ENCODE peak calls at places on chromosomes 2 and 18, in six cellular contexts. One of them, this sample, is unnamed.

GRCh38 chr2:11540996-11541692 is 7.3 kb downstream of the GREB1 start:
- DNase-seq in naive thymus-derived CD4-positive, alpha-beta T cell: no peak
- DNase-seq in mesenchymal stem cell: no peak
- DNase-seq in fibroblast of lung: no peak
- DNase-seq in effector memory CD4-positive, alpha-beta T cell: no peak
- DNase-seq in thoracic aorta: no peak
- DNase-seq in this sample: no peak

GRCh38 chr2:111058264-111058663 is 62.5 kb upstream of the BCL2L11 start:
- DNase-seq in fibroblast of lung: no peak
- DNase-seq in effector memory CD4-positive, alpha-beta T cell: no peak
- DNase-seq in naive thymus-derived CD4-positive, alpha-beta T cell: no peak
- DNase-seq in thoracic aorta: no peak
- DNase-seq in mesenchymal stem cell: no peak
- DNase-seq in this sample: no peak

GRCh38 chr2:70003093-70003830 is 41.8 kb upstream of the ASPRV1 start:
- DNase-seq in naive thymus-derived CD4-positive, alpha-beta T cell: no peak
- DNase-seq in fibroblast of lung: no peak
- DNase-seq in mesenchymal stem cell: no peak
- DNase-seq in effector memory CD4-positive, alpha-beta T cell: no peak
- DNase-seq in thoracic aorta: no peak
- DNase-seq in this sample: no peak

GRCh38 chr2:144625216-144626010 is 105.5 kb upstream of the ZEB2 start:
- DNase-seq in fibroblast of lung: no peak
- DNase-seq in naive thymus-derived CD4-positive, alpha-beta T cell: no peak
- DNase-seq in thoracic aorta: no peak
- DNase-seq in mesenchymal stem cell: no peak
- DNase-seq in effector memory CD4-positive, alpha-beta T cell: no peak
- DNase-seq in this sample: no peak

GRCh38 chr2:27212626-27213471 is 781 bp upstream of the SLC5A6 start:
- DNase-seq in mesenchymal stem cell: peak; percentile 92
- DNase-seq in fibroblast of lung: peak; percentile 74
- DNase-seq in effector memory CD4-positive, alpha-beta T cell: peak; percentile 38
- DNase-seq in naive thymus-derived CD4-positive, alpha-beta T cell: no peak
- DNase-seq in thoracic aorta: no peak
- DNase-seq in this sample: peak; percentile 36

GRCh38 chr18:38811209-38811608 is 1245.6 kb upstream of the CELF4 start:
- DNase-seq in effector memory CD4-positive, alpha-beta T cell: no peak
- DNase-seq in naive thymus-derived CD4-positive, alpha-beta T cell: no peak
- DNase-seq in fibroblast of lung: no peak
- DNase-seq in mesenchymal stem cell: no peak
- DNase-seq in thoracic aorta: no peak
- DNase-seq in this sample: no peak

GRCh38 chr18:22166070-22166972 is 3.1 kb upstream of the GATA6 start:
- DNase-seq in thoracic aorta: peak; percentile 61
- DNase-seq in naive thymus-derived CD4-positive, alpha-beta T cell: no peak
- DNase-seq in fibroblast of lung: peak; percentile 47
- DNase-seq in mesenchymal stem cell: peak; percentile 36
- DNase-seq in effector memory CD4-positive, alpha-beta T cell: no peak
- DNase-seq in this sample: no peak

GRCh38 chr2:74304332-74305148 is 38.7 kb downstream of the SLC4A5 start:
- DNase-seq in naive thymus-derived CD4-positive, alpha-beta T cell: no peak
- DNase-seq in mesenchymal stem cell: no peak
- DNase-seq in fibroblast of lung: no peak
- DNase-seq in thoracic aorta: no peak
- DNase-seq in effector memory CD4-positive, alpha-beta T cell: no peak
- DNase-seq in this sample: no peak

GRCh38 chr18:6414723-6415362 is at the start of gene L3MBTL4:
- DNase-seq in fibroblast of lung: no peak
- DNase-seq in thoracic aorta: no peak
- DNase-seq in effector memory CD4-positive, alpha-beta T cell: no peak
- DNase-seq in naive thymus-derived CD4-positive, alpha-beta T cell: peak; percentile 8
- DNase-seq in mesenchymal stem cell: no peak
- DNase-seq in this sample: no peak

GRCh38 chr2:69223759-69224494 is 163.1 kb downstream of the GFPT1 start:
- DNase-seq in effector memory CD4-positive, alpha-beta T cell: no peak
- DNase-seq in thoracic aorta: no peak
- DNase-seq in fibroblast of lung: no peak
- DNase-seq in mesenchymal stem cell: no peak
- DNase-seq in naive thymus-derived CD4-positive, alpha-beta T cell: no peak
- DNase-seq in this sample: no peak

GRCh38 chr2:54377901-54378493 is 78.1 kb upstream of the SPTBN1 start:
- DNase-seq in naive thymus-derived CD4-positive, alpha-beta T cell: no peak
- DNase-seq in effector memory CD4-positive, alpha-beta T cell: no peak
- DNase-seq in fibroblast of lung: no peak
- DNase-seq in mesenchymal stem cell: no peak
- DNase-seq in thoracic aorta: no peak
- DNase-seq in this sample: no peak

GRCh38 chr2:47506024-47506423 is 103.1 kb downstream of the MSH2 start:
- DNase-seq in mesenchymal stem cell: no peak
- DNase-seq in effector memory CD4-positive, alpha-beta T cell: no peak
- DNase-seq in thoracic aorta: no peak
- DNase-seq in naive thymus-derived CD4-positive, alpha-beta T cell: no peak
- DNase-seq in fibroblast of lung: no peak
- DNase-seq in this sample: no peak

GRCh38 chr2:154455201-154455600 is 243.3 kb upstream of the KCNJ3 start:
- DNase-seq in effector memory CD4-positive, alpha-beta T cell: no peak
- DNase-seq in fibroblast of lung: peak; percentile 27
- DNase-seq in thoracic aorta: no peak
- DNase-seq in mesenchymal stem cell: no peak
- DNase-seq in naive thymus-derived CD4-positive, alpha-beta T cell: no peak
- DNase-seq in this sample: no peak

DNA sequence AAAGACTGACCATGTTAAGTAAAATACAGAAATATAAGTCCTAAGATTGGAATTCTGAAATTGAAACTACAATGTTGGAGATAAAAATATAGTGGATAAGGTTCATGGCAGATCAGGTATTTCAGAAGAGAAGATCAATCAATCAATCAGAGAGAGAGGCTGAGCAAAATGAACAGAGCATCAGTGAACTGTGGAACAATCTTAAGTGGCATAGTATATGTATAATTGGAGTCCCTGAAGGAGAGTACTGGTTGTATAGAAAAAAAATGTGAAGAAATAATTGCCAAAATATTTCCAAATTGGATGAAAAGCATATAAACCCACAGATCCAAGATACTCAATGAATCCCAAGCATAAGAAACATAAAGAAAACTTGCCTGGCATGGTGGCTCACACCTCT is 35.0 kb downstream of the ASB18 start:
- DNase-seq in fibroblast of lung: no peak
- DNase-seq in mesenchymal stem cell: peak; percentile 1
- DNase-seq in effector memory CD4-positive, alpha-beta T cell: no peak
- DNase-seq in naive thymus-derived CD4-positive, alpha-beta T cell: no peak
- DNase-seq in thoracic aorta: no peak
- DNase-seq in this sample: no peak
- H3K9me3 ChIP-seq in fibroblast of lung: no peaks in the 10 kb centered on the region
- H3K9me3 ChIP-seq in mesenchymal stem cell: peaks cover 64% of the 10 kb centered on the region
- H3K9me3 ChIP-seq in effector memory CD4-positive, alpha-beta T cell: peaks cover 6% of the 10 kb centered on the region
- H3K9me3 ChIP-seq in naive thymus-derived CD4-positive, alpha-beta T cell: no peaks in the 10 kb centered on the region
- H3K9me3 ChIP-seq in thoracic aorta: peaks cover 17% of the 10 kb centered on the region
- H3K9me3 ChIP-seq in this sample: no peaks in the 10 kb centered on the region

GRCh38 chr2:89781962-89782361 is 1090.5 kb downstream of the RPIA start:
- DNase-seq in effector memory CD4-positive, alpha-beta T cell: no peak
- DNase-seq in naive thymus-derived CD4-positive, alpha-beta T cell: no peak
- DNase-seq in mesenchymal stem cell: no peak
- DNase-seq in thoracic aorta: no peak
- DNase-seq in fibroblast of lung: no peak
- DNase-seq in this sample: no peak
- H3K9me3 ChIP-seq in effector memory CD4-positive, alpha-beta T cell: no peaks in the 10 kb centered on the region
- H3K9me3 ChIP-seq in naive thymus-derived CD4-positive, alpha-beta T cell: peaks cover 26% of the 10 kb centered on the region
- H3K9me3 ChIP-seq in mesenchymal stem cell: peaks cover 93% of the 10 kb centered on the region
- H3K9me3 ChIP-seq in thoracic aorta: peaks cover 9% of the 10 kb centered on the region
- H3K9me3 ChIP-seq in fibroblast of lung: peaks cover 1% of the 10 kb centered on the region
- H3K9me3 ChIP-seq in this sample: peaks cover 11% of the 10 kb centered on the region

GRCh38 chr2:13335862-13336535 is 619.3 kb downstream of the TRIB2 start:
- DNase-seq in naive thymus-derived CD4-positive, alpha-beta T cell: no peak
- DNase-seq in fibroblast of lung: no peak
- DNase-seq in effector memory CD4-positive, alpha-beta T cell: no peak
- DNase-seq in thoracic aorta: no peak
- DNase-seq in mesenchymal stem cell: no peak
- DNase-seq in this sample: no peak

GRCh38 chr2:13334545-13334944 is 617.8 kb downstream of the TRIB2 start:
- DNase-seq in mesenchymal stem cell: no peak
- DNase-seq in effector memory CD4-positive, alpha-beta T cell: no peak
- DNase-seq in fibroblast of lung: no peak
- DNase-seq in thoracic aorta: no peak
- DNase-seq in naive thymus-derived CD4-positive, alpha-beta T cell: no peak
- DNase-seq in this sample: no peak

GRCh38 chr2:13332060-13332459 is 615.3 kb downstream of the TRIB2 start:
- DNase-seq in mesenchymal stem cell: no peak
- DNase-seq in fibroblast of lung: no peak
- DNase-seq in naive thymus-derived CD4-positive, alpha-beta T cell: no peak
- DNase-seq in effector memory CD4-positive, alpha-beta T cell: no peak
- DNase-seq in thoracic aorta: no peak
- DNase-seq in this sample: no peak
- H3K9me3 ChIP-seq in mesenchymal stem cell: peaks cover 6% of the 10 kb centered on the region
- H3K9me3 ChIP-seq in fibroblast of lung: no peaks in the 10 kb centered on the region
- H3K9me3 ChIP-seq in naive thymus-derived CD4-positive, alpha-beta T cell: no peaks in the 10 kb centered on the region
- H3K9me3 ChIP-seq in effector memory CD4-positive, alpha-beta T cell: no peaks in the 10 kb centered on the region
- H3K9me3 ChIP-seq in thoracic aorta: no peaks in the 10 kb centered on the region
- H3K9me3 ChIP-seq in this sample: no peaks in the 10 kb centered on the region

GRCh38 chr2:16124881-16125613 is 184.7 kb downstream of the MYCN start:
- DNase-seq in mesenchymal stem cell: no peak
- DNase-seq in thoracic aorta: no peak
- DNase-seq in fibroblast of lung: no peak
- DNase-seq in effector memory CD4-positive, alpha-beta T cell: no peak
- DNase-seq in naive thymus-derived CD4-positive, alpha-beta T cell: no peak
- DNase-seq in this sample: no peak

GRCh38 chr2:16127958-16128357 is 187.6 kb downstream of the MYCN start:
- DNase-seq in fibroblast of lung: no peak
- DNase-seq in mesenchymal stem cell: no peak
- DNase-seq in naive thymus-derived CD4-positive, alpha-beta T cell: no peak
- DNase-seq in effector memory CD4-positive, alpha-beta T cell: no peak
- DNase-seq in thoracic aorta: no peak
- DNase-seq in this sample: no peak

GRCh38 chr2:16125614-16126125 is 185.3 kb downstream of the MYCN start:
- DNase-seq in mesenchymal stem cell: no peak
- DNase-seq in thoracic aorta: no peak
- DNase-seq in naive thymus-derived CD4-positive, alpha-beta T cell: no peak
- DNase-seq in fibroblast of lung: no peak
- DNase-seq in effector memory CD4-positive, alpha-beta T cell: no peak
- DNase-seq in this sample: no peak

GRCh38 chr2:16126969-16127940 is 186.9 kb downstream of the MYCN start:
- DNase-seq in thoracic aorta: no peak
- DNase-seq in fibroblast of lung: no peak
- DNase-seq in effector memory CD4-positive, alpha-beta T cell: no peak
- DNase-seq in mesenchymal stem cell: no peak
- DNase-seq in naive thymus-derived CD4-positive, alpha-beta T cell: no peak
- DNase-seq in this sample: no peak

DNA sequence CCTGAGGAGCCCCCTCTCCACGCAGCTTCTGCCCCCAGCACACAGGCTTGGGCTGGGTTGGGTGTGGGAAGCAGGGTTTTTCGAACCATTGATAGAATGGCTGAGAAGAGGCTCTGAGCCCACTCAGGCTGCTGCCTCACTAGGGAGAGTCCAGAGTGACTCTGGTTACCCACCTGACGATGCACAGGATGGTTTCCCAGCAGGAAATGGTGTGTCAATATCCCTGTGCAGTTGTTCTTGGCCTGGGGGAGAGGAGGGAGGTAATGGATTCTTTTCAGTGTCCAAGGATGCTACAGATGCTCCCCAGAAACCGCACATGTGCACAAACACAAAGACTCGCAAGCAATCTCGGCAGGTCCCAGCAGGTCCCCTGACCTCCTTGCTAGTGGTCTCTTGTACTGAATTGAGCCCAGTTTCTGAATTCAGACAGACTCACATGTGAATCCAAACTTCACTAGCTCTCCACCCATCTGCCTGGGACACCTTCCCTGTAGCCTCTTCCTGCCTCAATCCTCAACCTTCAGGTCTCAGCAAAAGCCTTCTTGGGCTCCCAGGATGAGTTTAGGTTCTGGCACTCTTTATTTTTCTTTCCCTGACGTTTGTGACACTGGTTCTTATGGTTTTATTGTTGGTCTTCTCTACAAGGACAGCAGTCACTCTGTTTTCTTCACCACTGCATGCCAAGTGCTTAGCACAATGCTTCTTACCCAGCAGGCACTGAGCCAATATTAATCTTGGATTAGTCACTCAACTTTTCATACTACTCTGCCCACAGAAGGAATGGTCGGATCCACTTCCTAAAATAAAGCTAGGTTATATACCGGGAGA is 186.0 kb downstream of the MYCN start:
- DNase-seq in thoracic aorta: no peak
- DNase-seq in effector memory CD4-positive, alpha-beta T cell: no peak
- DNase-seq in mesenchymal stem cell: no peak
- DNase-seq in fibroblast of lung: no peak
- DNase-seq in naive thymus-derived CD4-positive, alpha-beta T cell: no peak
- DNase-seq in this sample: no peak
- H3K9me3 ChIP-seq in thoracic aorta: no peaks in the 10 kb centered on the region
- H3K9me3 ChIP-seq in effector memory CD4-positive, alpha-beta T cell: no peaks in the 10 kb centered on the region
- H3K9me3 ChIP-seq in mesenchymal stem cell: peaks cover 1% of the 10 kb centered on the region
- H3K9me3 ChIP-seq in fibroblast of lung: no peaks in the 10 kb centered on the region
- H3K9me3 ChIP-seq in naive thymus-derived CD4-positive, alpha-beta T cell: no peaks in the 10 kb centered on the region
- H3K9me3 ChIP-seq in this sample: no peaks in the 10 kb centered on the region

GRCh38 chr2:193377789-193378188 is 1183.1 kb upstream of the TMEFF2 start:
- DNase-seq in naive thymus-derived CD4-positive, alpha-beta T cell: no peak
- DNase-seq in mesenchymal stem cell: no peak
- DNase-seq in thoracic aorta: no peak
- DNase-seq in fibroblast of lung: no peak
- DNase-seq in effector memory CD4-positive, alpha-beta T cell: no peak
- DNase-seq in this sample: no peak
- H3K9me3 ChIP-seq in naive thymus-derived CD4-positive, alpha-beta T cell: no peaks in the 10 kb centered on the region
- H3K9me3 ChIP-seq in mesenchymal stem cell: peaks cover 2% of the 10 kb centered on the region
- H3K9me3 ChIP-seq in thoracic aorta: no peaks in the 10 kb centered on the region
- H3K9me3 ChIP-seq in fibroblast of lung: no peaks in the 10 kb centered on the region
- H3K9me3 ChIP-seq in effector memory CD4-positive, alpha-beta T cell: no peaks in the 10 kb centered on the region
- H3K9me3 ChIP-seq in this sample: no peaks in the 10 kb centered on the region

DNA sequence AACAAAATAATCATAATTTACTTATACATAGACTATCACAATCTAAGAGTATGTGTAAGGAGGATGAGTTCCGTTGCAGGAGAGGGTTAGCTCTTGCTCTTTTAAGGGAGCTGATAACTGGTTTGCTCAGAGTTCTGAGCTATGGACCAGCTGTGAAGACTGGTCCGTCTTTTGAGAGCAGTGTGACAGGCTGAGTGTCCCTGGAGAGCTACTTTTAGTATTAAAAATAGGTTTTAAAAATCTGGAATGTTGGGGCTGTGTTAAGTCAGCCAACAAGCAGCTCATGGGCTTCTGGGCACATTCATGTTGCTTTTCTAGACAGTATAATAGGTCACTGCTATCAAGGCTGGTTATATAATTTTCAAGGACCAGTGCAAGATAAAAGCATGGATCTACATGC is 41.5 kb upstream of the TMEM131 start:
- DNase-seq in naive thymus-derived CD4-positive, alpha-beta T cell: no peak
- DNase-seq in thoracic aorta: no peak
- DNase-seq in mesenchymal stem cell: no peak
- DNase-seq in fibroblast of lung: no peak
- DNase-seq in effector memory CD4-positive, alpha-beta T cell: no peak
- DNase-seq in this sample: no peak
- H3K9me3 ChIP-seq in naive thymus-derived CD4-positive, alpha-beta T cell: no peaks in the 10 kb centered on the region
- H3K9me3 ChIP-seq in thoracic aorta: no peaks in the 10 kb centered on the region
- H3K9me3 ChIP-seq in mesenchymal stem cell: no peaks in the 10 kb centered on the region
- H3K9me3 ChIP-seq in fibroblast of lung: no peaks in the 10 kb centered on the region
- H3K9me3 ChIP-seq in effector memory CD4-positive, alpha-beta T cell: no peaks in the 10 kb centered on the region
- H3K9me3 ChIP-seq in this sample: no peaks in the 10 kb centered on the region